ENCODE peak calls at places on chromosomes 4 and X, in six cellular contexts. One of them, this sample, is unnamed.

GRCh38 chr4:117137143-117137542 is 51.8 kb upstream of the TRAM1L1 start:
- DNase-seq in WERI-Rb-1: no peak
- DNase-seq in fibroblast of pulmonary artery: peak
- DNase-seq in AG10803: peak
- DNase-seq in adrenal gland: no peak
- DNase-seq in thoracic aorta: no peak
- DNase-seq in this sample: peak

GRCh38 chr4:113849771-113850170 is 88.2 kb upstream of the CAMK2D start:
- DNase-seq in WERI-Rb-1: no peak
- DNase-seq in fibroblast of pulmonary artery: peak
- DNase-seq in AG10803: peak
- DNase-seq in adrenal gland: no peak
- DNase-seq in thoracic aorta: no peak
- DNase-seq in this sample: peak

GRCh38 chr4:30754021-30754420 is 33.9 kb downstream of the PCDH7 start:
- DNase-seq in WERI-Rb-1: no peak
- DNase-seq in fibroblast of pulmonary artery: peak
- DNase-seq in AG10803: no peak
- DNase-seq in adrenal gland: no peak
- DNase-seq in thoracic aorta: no peak
- DNase-seq in this sample: peak

GRCh38 chr4:82515705-82516104 is 46.1 kb downstream of the TMEM150C start:
- DNase-seq in WERI-Rb-1: no peak
- DNase-seq in fibroblast of pulmonary artery: peak
- DNase-seq in AG10803: peak
- DNase-seq in adrenal gland: no peak
- DNase-seq in thoracic aorta: no peak
- DNase-seq in this sample: peak

GRCh38 chrX:275967-276587 is 5.1 kb upstream of the PLCXD1 start:
- DNase-seq in WERI-Rb-1: peak
- DNase-seq in fibroblast of pulmonary artery: peak
- DNase-seq in AG10803: peak
- DNase-seq in adrenal gland: peak
- DNase-seq in thoracic aorta: peak
- DNase-seq in this sample: peak

GRCh38 chr4:75512336-75513211 is 1.6 kb downstream of the RCHY1 start:
- DNase-seq in WERI-Rb-1: no peak
- DNase-seq in fibroblast of pulmonary artery: peak
- DNase-seq in AG10803: peak
- DNase-seq in adrenal gland: no peak
- DNase-seq in thoracic aorta: no peak
- DNase-seq in this sample: peak

GRCh38 chrX:120426599-120426998 is 42.5 kb downstream of the LAMP2 start:
- DNase-seq in WERI-Rb-1: no peak
- DNase-seq in fibroblast of pulmonary artery: peak
- DNase-seq in AG10803: peak
- DNase-seq in adrenal gland: no peak
- DNase-seq in thoracic aorta: no peak
- DNase-seq in this sample: peak

GRCh38 chr4:3529363-3529762 is 2.9 kb downstream of the LRPAP1 start:
- DNase-seq in WERI-Rb-1: no peak
- DNase-seq in fibroblast of pulmonary artery: peak
- DNase-seq in AG10803: no peak
- DNase-seq in adrenal gland: no peak
- DNase-seq in thoracic aorta: no peak
- DNase-seq in this sample: peak

GRCh38 chrX:30302957-30303356 is 6.2 kb downstream of the NR0B1 start:
- DNase-seq in WERI-Rb-1: no peak
- DNase-seq in fibroblast of pulmonary artery: no peak
- DNase-seq in AG10803: peak
- DNase-seq in adrenal gland: peak
- DNase-seq in thoracic aorta: no peak
- DNase-seq in this sample: peak

GRCh38 chr4:18192901-18193300 is 171.3 kb upstream of the LCORL start:
- DNase-seq in WERI-Rb-1: peak
- DNase-seq in fibroblast of pulmonary artery: no peak
- DNase-seq in AG10803: no peak
- DNase-seq in adrenal gland: no peak
- DNase-seq in thoracic aorta: no peak
- DNase-seq in this sample: no peak

GRCh38 chr4:77931452-77932135 is 69.0 kb downstream of the MRPL1 start:
- DNase-seq in WERI-Rb-1: no peak
- DNase-seq in fibroblast of pulmonary artery: peak
- DNase-seq in AG10803: peak
- DNase-seq in adrenal gland: no peak
- DNase-seq in thoracic aorta: no peak
- DNase-seq in this sample: peak

GRCh38 chr4:185576918-185577591 is 41.7 kb upstream of the PDLIM3 start:
- DNase-seq in WERI-Rb-1: no peak
- DNase-seq in fibroblast of pulmonary artery: peak
- DNase-seq in AG10803: no peak
- DNase-seq in adrenal gland: no peak
- DNase-seq in thoracic aorta: no peak
- DNase-seq in this sample: no peak

GRCh38 chrX:123217728-123218127 is 33.6 kb downstream of the GRIA3 start:
- DNase-seq in WERI-Rb-1: no peak
- DNase-seq in fibroblast of pulmonary artery: no peak
- DNase-seq in AG10803: no peak
- DNase-seq in adrenal gland: no peak
- DNase-seq in thoracic aorta: no peak
- DNase-seq in this sample: no peak

GRCh38 chr4:17719106-17719505 is 62.3 kb downstream of the FAM184B start:
- DNase-seq in WERI-Rb-1: no peak
- DNase-seq in fibroblast of pulmonary artery: no peak
- DNase-seq in AG10803: no peak
- DNase-seq in adrenal gland: no peak
- DNase-seq in thoracic aorta: no peak
- DNase-seq in this sample: peak

GRCh38 chr4:3871881-3872833 is 106.0 kb downstream of the ADRA2C start:
- DNase-seq in WERI-Rb-1: peak
- DNase-seq in fibroblast of pulmonary artery: no peak
- DNase-seq in AG10803: no peak
- DNase-seq in adrenal gland: no peak
- DNase-seq in thoracic aorta: no peak
- DNase-seq in this sample: no peak

GRCh38 chrX:116480059-116480458 is 17.3 kb upstream of the CT83 start:
- DNase-seq in WERI-Rb-1: no peak
- DNase-seq in fibroblast of pulmonary artery: no peak
- DNase-seq in AG10803: no peak
- DNase-seq in adrenal gland: no peak
- DNase-seq in thoracic aorta: no peak
- DNase-seq in this sample: no peak

GRCh38 chr4:64799751-64800150 is 390.5 kb upstream of the TECRL start:
- DNase-seq in WERI-Rb-1: no peak
- DNase-seq in fibroblast of pulmonary artery: no peak
- DNase-seq in AG10803: no peak
- DNase-seq in adrenal gland: no peak
- DNase-seq in thoracic aorta: no peak
- DNase-seq in this sample: no peak

GRCh38 chr4:152106113-152106763 is 345.4 kb upstream of the GATB start:
- DNase-seq in WERI-Rb-1: no peak
- DNase-seq in fibroblast of pulmonary artery: peak
- DNase-seq in AG10803: peak
- DNase-seq in adrenal gland: peak
- DNase-seq in thoracic aorta: peak
- DNase-seq in this sample: peak

GRCh38 chr4:151403656-151404055 is 5.3 kb upstream of the FHIP1A start:
- DNase-seq in WERI-Rb-1: no peak
- DNase-seq in fibroblast of pulmonary artery: no peak
- DNase-seq in AG10803: no peak
- DNase-seq in adrenal gland: no peak
- DNase-seq in thoracic aorta: no peak
- DNase-seq in this sample: no peak

GRCh38 chr4:67332627-67333026 is 212.7 kb downstream of the CENPC start:
- DNase-seq in WERI-Rb-1: peak
- DNase-seq in fibroblast of pulmonary artery: peak
- DNase-seq in AG10803: peak
- DNase-seq in adrenal gland: no peak
- DNase-seq in thoracic aorta: no peak
- DNase-seq in this sample: peak

GRCh38 chrX:130055103-130055502 is 55.2 kb downstream of the ELF4 start:
- DNase-seq in WERI-Rb-1: no peak
- DNase-seq in fibroblast of pulmonary artery: peak
- DNase-seq in AG10803: peak
- DNase-seq in adrenal gland: no peak
- DNase-seq in thoracic aorta: no peak
- DNase-seq in this sample: peak

GRCh38 chr4:37365888-37366287 is 121.3 kb downstream of the NWD2 start:
- DNase-seq in WERI-Rb-1: no peak
- DNase-seq in fibroblast of pulmonary artery: peak
- DNase-seq in AG10803: no peak
- DNase-seq in adrenal gland: no peak
- DNase-seq in thoracic aorta: no peak
- DNase-seq in this sample: no peak

GRCh38 chrX:20253232-20253543 is 13.5 kb downstream of the RPS6KA3 start:
- DNase-seq in WERI-Rb-1: no peak
- DNase-seq in fibroblast of pulmonary artery: no peak
- DNase-seq in AG10803: no peak
- DNase-seq in adrenal gland: no peak
- DNase-seq in thoracic aorta: no peak
- DNase-seq in this sample: no peak

GRCh38 chr4:124203613-124204284 is 508.8 kb downstream of the ANKRD50 start:
- DNase-seq in WERI-Rb-1: no peak
- DNase-seq in fibroblast of pulmonary artery: peak
- DNase-seq in AG10803: peak
- DNase-seq in adrenal gland: no peak
- DNase-seq in thoracic aorta: no peak
- DNase-seq in this sample: peak

GRCh38 chr4:138090145-138090917 is 151.8 kb downstream of the SLC7A11 start:
- DNase-seq in WERI-Rb-1: peak
- DNase-seq in fibroblast of pulmonary artery: peak
- DNase-seq in AG10803: peak
- DNase-seq in adrenal gland: peak
- DNase-seq in thoracic aorta: no peak
- DNase-seq in this sample: peak

GRCh38 chrX:124338733-124339514 is 6.5 kb downstream of the TEX13D start:
- DNase-seq in WERI-Rb-1: no peak
- DNase-seq in fibroblast of pulmonary artery: no peak
- DNase-seq in AG10803: no peak
- DNase-seq in adrenal gland: no peak
- DNase-seq in thoracic aorta: no peak
- DNase-seq in this sample: no peak

GRCh38 chr4:56181140-56181950 is 205.9 kb downstream of the AASDH start:
- DNase-seq in WERI-Rb-1: no peak
- DNase-seq in fibroblast of pulmonary artery: peak
- DNase-seq in AG10803: peak
- DNase-seq in adrenal gland: no peak
- DNase-seq in thoracic aorta: no peak
- DNase-seq in this sample: no peak

GRCh38 chrX:39772057-39772832 is 325.5 kb downstream of the BCOR start:
- DNase-seq in WERI-Rb-1: no peak
- DNase-seq in fibroblast of pulmonary artery: no peak
- DNase-seq in AG10803: no peak
- DNase-seq in adrenal gland: peak
- DNase-seq in thoracic aorta: no peak
- DNase-seq in this sample: no peak

GRCh38 chr4:148539387-148539786 is 97.2 kb upstream of the NR3C2 start:
- DNase-seq in WERI-Rb-1: no peak
- DNase-seq in fibroblast of pulmonary artery: no peak
- DNase-seq in AG10803: no peak
- DNase-seq in adrenal gland: no peak
- DNase-seq in thoracic aorta: no peak
- DNase-seq in this sample: no peak

DNA sequence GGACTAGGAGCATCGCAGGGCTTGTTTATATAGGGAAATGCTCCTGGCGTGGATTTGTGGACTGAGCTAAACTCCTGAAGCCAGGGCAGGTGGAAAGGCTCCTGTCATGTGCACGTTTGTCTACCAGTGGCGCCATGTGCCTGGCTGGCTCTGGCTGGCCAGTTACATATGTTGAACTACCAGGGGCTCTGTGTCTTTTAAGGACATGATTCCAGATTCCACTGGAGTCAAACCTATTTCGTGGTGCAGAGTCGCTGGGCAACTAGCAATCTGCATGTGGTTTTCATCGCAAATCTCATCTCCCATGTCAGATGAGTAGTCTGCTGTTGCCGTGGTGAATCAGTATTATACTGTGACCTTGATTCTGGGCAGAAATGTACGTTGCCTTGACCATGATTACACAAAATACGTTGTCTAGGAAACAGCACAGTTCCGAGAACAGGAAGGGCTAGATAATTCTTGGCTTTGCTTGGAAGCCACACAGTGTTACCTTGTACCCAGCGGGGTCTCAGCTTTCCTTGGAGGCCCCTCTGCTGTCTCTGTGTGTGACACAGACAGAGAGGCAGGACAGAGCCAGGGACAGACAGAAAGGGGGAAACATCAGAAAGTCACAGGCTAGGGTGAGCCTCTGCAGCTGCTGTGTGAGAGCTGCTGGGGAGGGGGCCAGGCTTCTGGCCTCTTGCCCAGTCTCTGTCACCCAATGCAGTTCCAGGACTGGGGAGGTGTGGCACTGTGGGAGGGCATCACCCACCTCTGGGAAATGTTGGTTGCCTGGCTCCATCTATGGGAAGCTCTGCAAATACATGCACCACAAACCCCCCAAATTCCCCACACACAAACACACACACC is 19.2 kb downstream of the PNMA6E start:
- DNase-seq in WERI-Rb-1: peak
- DNase-seq in fibroblast of pulmonary artery: peak
- DNase-seq in AG10803: peak
- DNase-seq in adrenal gland: peak
- DNase-seq in thoracic aorta: no peak
- DNase-seq in this sample: peak
- TF ChIP-seq CTCF in WERI-Rb-1: peak
- TF ChIP-seq CTCF in fibroblast of pulmonary artery: peak
- TF ChIP-seq CTCF in AG10803: peak
- TF ChIP-seq CTCF in adrenal gland: peak
- TF ChIP-seq CTCF in thoracic aorta: no peak
- TF ChIP-seq CTCF in this sample: peak

GRCh38 chr4:159428975-159429692 is 326.3 kb downstream of the RAPGEF2 start:
- DNase-seq in WERI-Rb-1: no peak
- DNase-seq in fibroblast of pulmonary artery: no peak
- DNase-seq in AG10803: no peak
- DNase-seq in adrenal gland: no peak
- DNase-seq in thoracic aorta: no peak
- DNase-seq in this sample: no peak
- H3K4me3 ChIP-seq in WERI-Rb-1: no peak
- H3K4me3 ChIP-seq in fibroblast of pulmonary artery: no peak
- H3K4me3 ChIP-seq in AG10803: no peak
- H3K4me3 ChIP-seq in adrenal gland: no peak
- H3K4me3 ChIP-seq in thoracic aorta: peak
- H3K4me3 ChIP-seq in this sample: no peak

GRCh38 chrX:72128881-72129280 is 2.8 kb downstream of the RTL5 start:
- DNase-seq in WERI-Rb-1: peak
- DNase-seq in fibroblast of pulmonary artery: peak
- DNase-seq in AG10803: no peak
- DNase-seq in adrenal gland: no peak
- DNase-seq in thoracic aorta: no peak
- DNase-seq in this sample: peak
- TF ChIP-seq CTCF in WERI-Rb-1: peak
- TF ChIP-seq CTCF in fibroblast of pulmonary artery: peak
- TF ChIP-seq CTCF in AG10803: peak
- TF ChIP-seq CTCF in adrenal gland: peak
- TF ChIP-seq CTCF in thoracic aorta: peak
- TF ChIP-seq CTCF in this sample: peak

DNA sequence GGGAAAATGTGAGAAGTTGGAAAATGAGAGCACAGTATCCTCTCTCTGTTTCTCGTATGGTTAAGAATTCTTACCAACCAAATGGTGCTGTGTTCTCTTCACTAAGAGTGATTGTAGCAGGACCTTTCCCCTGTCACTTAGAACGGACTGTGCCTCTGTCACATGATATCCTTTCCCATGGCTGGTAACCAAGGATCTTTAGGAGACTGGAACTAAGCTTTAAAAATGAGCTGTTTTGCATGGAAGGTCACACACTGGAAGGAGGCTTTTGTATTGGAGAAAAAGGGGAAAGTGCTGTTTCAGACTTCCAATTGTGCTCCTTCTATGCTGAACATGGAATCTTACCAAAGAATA is 148.5 kb downstream of the SLC4A4 start:
- DNase-seq in WERI-Rb-1: no peak
- DNase-seq in fibroblast of pulmonary artery: no peak
- DNase-seq in AG10803: no peak
- DNase-seq in adrenal gland: peak
- DNase-seq in thoracic aorta: no peak
- DNase-seq in this sample: no peak
- H3K4me3 ChIP-seq in WERI-Rb-1: no peak
- H3K4me3 ChIP-seq in fibroblast of pulmonary artery: no peak
- H3K4me3 ChIP-seq in AG10803: no peak
- H3K4me3 ChIP-seq in adrenal gland: no peak
- H3K4me3 ChIP-seq in thoracic aorta: no peak
- H3K4me3 ChIP-seq in this sample: no peak